ENCODE peak calls at places on chromosomes 4 and X, in nine cellular contexts. R is RWPE2, Y is OCI-LY7, P is nephron progenitor cell, W is A549, Z is left lung, L is endodermal cell, O is astrocyte of the spinal cord, V is testis. F is an unnamed sample.

GRCh38 chr4:64718091-64718490 is 308.8 kb upstream of the TECRL start:
- DNase-seq in R (no peak), Y (no peak), P (no peak), W (no peak), Z (no peak), L (no peak), O (peak; percentile 57), V (no peak), F (no peak)

GRCh38 chrX:148661035-148661434 is 160.6 kb downstream of the AFF2 start:
- DNase-seq in R (no peak), Y (no peak), P (no peak), W (no peak), Z (no peak), L (no peak), O (peak; percentile 11), V (no peak), F (no peak)

GRCh38 chrX:9148626-9149385 is 114.9 kb upstream of the FAM9B start:
- DNase-seq in R (no peak), Y (no peak), P (no peak), W (peak; percentile 42), Z (no peak), L (peak; percentile 86), O (peak; percentile 72), V (no peak), F (no peak)

GRCh38 chr4:76947369-76947768 is 2.2 kb upstream of the SEPTIN11 start:
- DNase-seq in R (no peak), Y (no peak), P (no peak), W (no peak), Z (no peak), L (peak; percentile 43), O (no peak), V (no peak), F (no peak)

GRCh38 chr4:47427936-47428335 is 35.6 kb downstream of the COMMD8 start:
- DNase-seq in R (no peak), Y (no peak), P (no peak), W (no peak), Z (no peak), L (no peak), O (no peak), V (no peak), F (no peak)

GRCh38 chr4:132809298-132810032 is 339.6 kb upstream of the PCDH10 start:
- DNase-seq in R (no peak), Y (peak; percentile 2), P (peak; percentile 20), W (no peak), Z (no peak), L (peak; percentile 84), O (no peak), V (no peak), F (peak; percentile 48)

GRCh38 chr4:161419822-161420221 is 744.0 kb downstream of the FSTL5 start:
- DNase-seq in R (no peak), Y (no peak), P (no peak), W (peak; percentile 13), Z (no peak), L (peak; percentile 74), O (no peak), V (peak; percentile 22), F (no peak)

GRCh38 chrX:4762196-4762595 is 1048.7 kb upstream of the PRKX start:
- DNase-seq in R (no peak), Y (no peak), P (no peak), W (no peak), Z (no peak), L (no peak), O (no peak), V (no peak), F (no peak)

GRCh38 chr4:73068496-73069337 is 799 bp downstream of the COX18 start:
- DNase-seq in R (no peak), Y (peak; percentile 47), P (no peak), W (peak; percentile 25), Z (no peak), L (peak; percentile 54), O (peak; percentile 53), V (no peak), F (no peak)

GRCh38 chr4:84971319-84971932 is 4.9 kb upstream of the WDFY3 start:
- DNase-seq in R (no peak), Y (peak; percentile 23), P (no peak), W (peak; percentile 40), Z (no peak), L (no peak), O (peak; percentile 69), V (no peak), F (no peak)

GRCh38 chrX:43836435-43837184 is 45.6 kb downstream of the MAOB start:
- DNase-seq in R (no peak), Y (peak; percentile 2), P (no peak), W (peak; percentile 24), Z (no peak), L (no peak), O (peak; percentile 33), V (no peak), F (no peak)

GRCh38 chr4:165294907-165295306 is 32.6 kb upstream of the MSMO1 start:
- DNase-seq in R (no peak), Y (peak; percentile 77), P (peak; percentile 30), W (no peak), Z (no peak), L (no peak), O (no peak), V (no peak), F (no peak)

GRCh38 chrX:22800806-22801205 is 199.0 kb upstream of the DDX53 start:
- DNase-seq in R (no peak), Y (no peak), P (no peak), W (no peak), Z (no peak), L (no peak), O (peak; percentile 25), V (no peak), F (no peak)

GRCh38 chr4:107133965-107134364 is 97.9 kb upstream of the DKK2 start:
- DNase-seq in R (no peak), Y (no peak), P (no peak), W (no peak), Z (no peak), L (no peak), O (no peak), V (no peak), F (no peak)

GRCh38 chr4:38308728-38309315 is 348.6 kb downstream of the PTTG2 start:
- DNase-seq in R (no peak), Y (no peak), P (no peak), W (no peak), Z (no peak), L (no peak), O (peak; percentile 54), V (no peak), F (no peak)

GRCh38 chrX:9189286-9189685 is 155.4 kb upstream of the FAM9B start:
- DNase-seq in R (no peak), Y (no peak), P (no peak), W (no peak), Z (no peak), L (no peak), O (no peak), V (no peak), F (no peak)

GRCh38 chr4:122300776-122301175 is 78.0 kb upstream of the ADAD1 start:
- DNase-seq in R (no peak), Y (no peak), P (no peak), W (no peak), Z (no peak), L (no peak), O (no peak), V (no peak), F (no peak)
- TF ChIP-seq CTCF in R (no peak), Y (peak; percentile 34), P (peak; percentile 24), W (no peak), Z (no peak), L (peak; percentile 72), O (no peak), V (no peak), F (peak; percentile 69)

DNA sequence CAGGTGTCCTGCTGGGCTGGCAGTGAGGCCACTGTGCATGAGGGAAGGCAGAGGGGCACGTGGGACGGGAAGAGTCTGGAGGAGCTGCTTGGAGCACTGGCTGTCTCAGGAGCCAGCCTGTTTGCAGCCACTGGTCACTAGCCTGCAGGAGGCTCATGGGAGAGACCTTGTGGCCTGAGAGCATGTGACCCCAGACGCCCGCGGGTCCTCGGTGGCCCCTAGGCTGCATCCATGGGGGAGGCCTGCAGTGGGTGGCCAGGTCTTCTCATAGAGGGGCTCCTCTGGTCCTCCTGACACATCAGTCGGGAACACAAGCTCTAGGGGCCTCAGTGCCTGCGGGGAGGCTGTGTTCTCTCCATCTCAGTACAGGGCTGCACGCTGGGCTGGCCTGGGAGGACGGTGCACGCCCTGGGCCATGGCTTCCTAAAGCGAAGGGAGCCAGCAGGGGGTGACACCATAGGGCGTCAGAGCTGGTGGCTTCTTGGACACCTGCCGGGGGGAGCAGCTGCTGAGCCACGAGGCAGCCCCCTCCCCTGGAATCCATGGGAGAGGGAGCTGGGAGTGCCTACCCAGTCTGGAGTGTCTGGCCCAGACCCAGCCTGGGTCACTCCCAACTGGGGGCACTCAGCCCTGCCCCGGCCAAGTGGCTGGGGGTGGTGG is 12.3 kb downstream of the NAT8L start:
- DNase-seq in R (peak; percentile 60), Y (no peak), P (no peak), W (no peak), Z (no peak), L (peak; percentile 49), O (no peak), V (peak; percentile 68), F (peak; percentile 79)
- TF ChIP-seq CTCF in R (no peak), Y (no peak), P (no peak), W (no peak), Z (no peak), L (no peak), O (no peak), V (no peak), F (no peak)

DNA sequence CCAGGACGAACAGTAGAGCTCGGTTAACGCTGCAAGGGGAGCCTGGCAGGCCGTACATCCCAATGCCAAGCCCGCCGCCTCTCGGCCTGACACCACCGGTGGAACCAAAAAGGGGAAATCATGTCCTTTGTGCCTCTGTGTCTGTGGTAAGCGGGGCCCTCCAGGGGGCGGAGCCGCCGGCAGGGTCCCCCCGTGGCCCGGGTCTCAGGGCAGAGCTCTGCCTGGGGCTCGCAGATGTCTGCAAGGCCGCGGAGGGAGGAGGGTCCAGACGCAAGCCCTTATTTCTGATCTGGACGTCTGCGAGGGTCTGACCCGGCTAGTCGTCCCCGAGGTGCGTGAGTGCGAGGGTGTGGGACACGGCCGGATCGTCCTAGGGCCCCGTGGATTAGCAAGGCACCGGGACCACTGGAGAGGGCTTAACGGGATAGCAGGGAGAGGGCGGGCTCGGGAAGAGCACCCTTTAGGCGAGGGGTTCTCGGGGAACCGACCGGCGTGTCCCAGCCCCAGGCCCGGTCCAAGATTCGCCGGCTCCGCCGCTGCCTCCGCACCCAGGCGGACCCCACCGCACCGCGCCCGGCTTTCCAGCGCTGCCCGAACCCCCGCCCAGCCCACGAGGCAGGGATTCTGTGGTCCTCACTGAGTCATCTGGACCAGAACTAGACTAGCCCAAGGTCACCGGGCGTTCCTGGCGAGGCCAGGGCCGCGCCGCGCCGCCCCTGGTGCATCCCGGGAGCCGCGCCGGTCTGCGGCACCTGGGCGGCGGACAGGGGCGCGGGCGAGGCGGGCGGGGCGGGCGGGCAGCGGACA is 858 bp upstream of the FAM193A start:
- DNase-seq in R (no peak), Y (peak; percentile 84), P (peak; percentile 73), W (peak; percentile 19), Z (peak; percentile 69), L (peak; percentile 85), O (peak; percentile 32), V (peak; percentile 63), F (peak; percentile 90)
- TF ChIP-seq CTCF in R (no peak), Y (peak; percentile 67), P (no peak), W (no peak), Z (no peak), L (peak; percentile 46), O (no peak), V (no peak), F (peak; percentile 57)

DNA sequence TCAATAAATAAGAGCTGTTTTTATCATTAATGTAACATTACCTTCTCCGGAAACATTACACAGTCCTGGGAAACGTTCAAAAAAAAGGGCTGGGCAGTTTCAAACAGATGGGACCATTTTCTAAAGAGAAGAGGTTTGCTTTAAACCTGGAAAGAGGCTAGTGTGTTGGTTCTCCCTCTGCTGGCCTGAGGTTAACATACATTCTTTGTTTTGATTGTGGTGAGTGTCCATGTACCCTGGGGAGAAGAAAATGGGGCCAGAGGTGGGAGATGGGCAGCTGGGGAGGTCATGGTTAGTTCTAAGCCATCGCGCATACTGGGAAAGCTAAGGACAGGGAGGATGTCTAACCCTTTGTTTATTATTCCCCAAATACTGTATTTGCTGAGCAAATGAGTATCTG is 194.7 kb downstream of the CPEB2 start:
- DNase-seq in R (no peak), Y (no peak), P (peak; percentile 12), W (peak; percentile 8), Z (no peak), L (peak; percentile 75), O (peak; percentile 69), V (no peak), F (no peak)
- TF ChIP-seq CTCF in R (peak; percentile 42), Y (peak; percentile 28), P (peak; percentile 39), W (peak; percentile 11), Z (no peak), L (peak; percentile 77), O (peak; percentile 54), V (no peak), F (peak; percentile 79)